ENCODE peak calls at places on chromosome 9, in five cellular contexts. L, P, Y, S and J are unnamed samples.

GRCh38 chr9:98997580-98997979 is 53.9 kb downstream of the COL15A1 start:
- DNase-seq in L (no peak), S (no peak), P (no peak), Y (peak; percentile 36), J (no peak)

GRCh38 chr9:91555132-91555531 is 131.5 kb upstream of the NFIL3 start:
- DNase-seq in Y (peak; percentile 55), S (no peak), L (no peak), P (no peak), J (no peak)

GRCh38 chr9:117703538-117703937 is 665 bp upstream of the TLR4 start:
- DNase-seq in L (no peak), P (no peak), Y (no peak), S (no peak), J (no peak)

GRCh38 chr9:98787766-98788335 is 8.5 kb downstream of the ANKS6 start:
- DNase-seq in L (no peak), S (peak; percentile 57), P (no peak), Y (no peak), J (no peak)

GRCh38 chr9:105676351-105676923 is 14.2 kb downstream of the TAL2 start:
- DNase-seq in L (no peak), S (no peak), Y (no peak), P (no peak), J (no peak)

GRCh38 chr9:23821400-23822181 is 4.4 kb downstream of the ELAVL2 start:
- DNase-seq in S (no peak), Y (no peak), P (no peak), L (peak; percentile 26), J (no peak)

GRCh38 chr9:133113928-133114351 is 7.1 kb downstream of the RALGDS start:
- DNase-seq in S (peak; percentile 72), L (no peak), P (no peak), Y (peak; percentile 5), J (peak; percentile 15)

GRCh38 chr9:125142560-125143376 is 560 bp downstream of the SCAI start:
- DNase-seq in P (peak; percentile 29), L (peak; percentile 21), Y (no peak), S (peak; percentile 66), J (peak; percentile 17)

GRCh38 chr9:108024604-108025003 is 535.0 kb upstream of the KLF4 start:
- DNase-seq in P (no peak), L (no peak), S (no peak), Y (no peak), J (no peak)

GRCh38 chr9:87441251-87441650 is 56.4 kb upstream of the DAPK1 start:
- DNase-seq in P (no peak), S (no peak), Y (peak; percentile 22), L (no peak), J (no peak)

GRCh38 chr9:78300209-78300608 is 3.3 kb downstream of the PSAT1 start:
- DNase-seq in S (no peak), L (no peak), Y (no peak), P (no peak), J (no peak)

GRCh38 chr9:71036501-71036900 is 84.9 kb downstream of the TRPM3 start:
- DNase-seq in P (no peak), Y (no peak), S (no peak), L (no peak), J (no peak)

GRCh38 chr9:3074247-3074646 is 230.4 kb upstream of the PUM3 start:
- DNase-seq in L (no peak), P (peak; percentile 50), S (no peak), Y (no peak), J (no peak)

GRCh38 chr9:12681620-12682019 is 11.6 kb upstream of the TYRP1 start:
- DNase-seq in L (no peak), P (no peak), S (no peak), Y (peak; percentile 67), J (no peak)

GRCh38 chr9:93298498-93299417 is 114.8 kb downstream of the WNK2 start:
- DNase-seq in S (peak; percentile 52), L (peak; percentile 19), P (no peak), Y (no peak), J (no peak)

GRCh38 chr9:36831381-36832231 is 202.5 kb downstream of the PAX5 start:
- DNase-seq in S (no peak), P (peak; percentile 58), Y (no peak), L (no peak), J (no peak)

DNA sequence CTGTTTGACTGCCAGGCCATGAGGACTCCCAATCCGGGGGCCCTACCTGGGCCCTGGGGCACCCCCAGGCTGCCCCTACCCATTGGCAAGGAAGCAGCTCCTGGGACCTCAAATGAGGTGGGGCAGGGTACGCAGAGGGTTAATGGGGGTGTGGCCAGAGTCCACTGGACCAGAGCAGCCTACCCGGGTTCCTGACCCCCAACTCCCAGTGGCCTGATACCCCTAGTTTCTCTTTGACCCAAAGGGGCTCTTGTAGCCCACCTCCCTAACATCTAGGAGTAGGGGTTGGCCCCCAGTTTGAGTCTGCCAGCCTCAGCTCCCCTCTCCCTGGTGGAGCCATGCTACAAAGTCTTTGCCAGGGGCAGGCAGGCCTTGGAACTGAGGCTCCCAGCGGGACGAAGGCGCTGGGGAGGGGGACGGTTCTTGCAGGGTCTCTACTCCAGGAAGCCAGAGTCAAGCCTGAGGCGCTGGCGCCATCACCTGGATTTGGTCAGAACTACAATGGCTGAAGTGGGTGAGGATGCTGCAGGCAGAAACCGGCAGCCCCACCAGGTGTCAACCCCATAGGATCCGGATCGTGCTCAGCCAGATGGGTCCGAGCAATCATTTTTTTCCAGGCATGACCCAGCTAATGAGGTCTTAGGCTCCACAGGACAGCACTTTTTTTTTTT is 8.4 kb upstream of the CERCAM start:
- DNase-seq in L (no peak), S (no peak), P (peak; percentile 73), Y (peak; percentile 31), J (no peak)
- TF ChIP-seq CTCF in L (no peak), S (peak; percentile 25), P (peak; percentile 69), Y (peak; percentile 68), J (peak; percentile 55)

DNA sequence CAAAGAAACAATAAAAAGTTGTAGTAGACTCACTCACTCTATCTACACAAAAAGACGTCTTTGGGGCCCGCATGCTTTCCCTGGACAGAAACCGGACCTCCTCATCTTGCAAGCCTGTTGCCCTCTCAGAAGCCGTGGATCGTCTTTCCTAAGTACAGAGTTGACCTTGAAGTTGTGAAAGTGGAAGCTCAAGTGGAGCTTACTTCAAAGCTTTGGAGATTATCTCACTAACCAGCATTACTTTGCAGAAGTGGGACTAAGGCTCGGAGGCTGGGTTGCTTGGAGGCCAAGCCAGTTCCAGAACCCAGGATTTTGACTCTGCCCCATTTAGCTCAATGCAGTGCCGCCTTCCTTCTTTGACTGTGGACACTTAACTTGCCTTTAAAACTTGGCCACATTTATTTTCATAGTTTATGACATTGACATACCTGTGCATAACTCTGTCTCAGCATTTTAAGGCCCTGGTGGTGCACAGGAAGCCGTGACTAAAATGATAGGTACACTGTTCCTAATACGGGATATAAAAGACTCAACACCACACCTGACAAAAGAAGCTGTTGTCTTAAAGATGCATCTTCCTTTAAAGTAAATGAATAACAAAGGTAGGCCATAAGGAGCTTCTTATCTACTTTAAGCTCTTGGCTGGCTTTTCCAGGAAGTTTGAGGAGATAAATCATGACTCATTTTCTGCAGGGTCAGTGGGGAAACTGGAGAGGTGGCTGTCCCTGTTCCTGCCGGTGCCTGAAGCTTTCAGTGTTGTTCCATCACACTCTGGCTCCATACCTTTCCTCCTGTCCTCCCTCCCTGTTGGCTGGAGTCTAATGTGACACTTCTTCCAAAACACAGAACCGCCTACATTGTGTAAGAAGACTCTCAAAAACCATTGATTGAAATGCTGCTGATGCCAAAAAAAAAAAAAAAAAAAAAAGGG is 10.7 kb downstream of the SLC25A25 start:
- DNase-seq in S (no peak), Y (peak; percentile 63), P (no peak), L (no peak), J (no peak)
- TF ChIP-seq POLR2A in S (no peak), Y (no peak), P (no peak), L (no peak), J (no peak)

GRCh38 chr9:116163293-116164055 is 9.9 kb downstream of the PAPPA start:
- DNase-seq in Y (no peak), L (no peak), P (no peak), S (no peak), J (no peak)
- TF ChIP-seq CTCF in Y (peak; percentile 42), L (no peak), P (no peak), S (no peak), J (no peak)

GRCh38 chr9:136671254-136671614 is 8.5 kb downstream of the EGFL7 start:
- DNase-seq in P (peak; percentile 47), S (no peak), Y (no peak), L (no peak), J (no peak)

GRCh38 chr9:136672431-136673087 is 9.8 kb downstream of the EGFL7 start:
- DNase-seq in S (no peak), L (no peak), Y (no peak), P (no peak), J (no peak)

GRCh38 chr9:136670571-136671253 is 8.0 kb downstream of the EGFL7 start:
- DNase-seq in Y (no peak), L (no peak), P (no peak), S (no peak), J (no peak)

GRCh38 chr9:136673088-136673969 is 10.6 kb downstream of the EGFL7 start:
- DNase-seq in Y (no peak), S (no peak), L (no peak), P (no peak), J (no peak)

GRCh38 chr9:136671646-136672430 is 9.1 kb downstream of the EGFL7 start:
- DNase-seq in P (peak; percentile 56), S (no peak), Y (no peak), L (peak; percentile 62), J (no peak)
- TF ChIP-seq POLR2A in P (no peak), S (no peak), Y (no peak), L (no peak), J (no peak)

GRCh38 chr9:20217596-20217995 is 404.7 kb downstream of the MLLT3 start:
- DNase-seq in Y (no peak), P (no peak), L (no peak), S (no peak), J (no peak)
- TF ChIP-seq CTCF in Y (no peak), P (no peak), L (no peak), S (no peak), J (no peak)

DNA sequence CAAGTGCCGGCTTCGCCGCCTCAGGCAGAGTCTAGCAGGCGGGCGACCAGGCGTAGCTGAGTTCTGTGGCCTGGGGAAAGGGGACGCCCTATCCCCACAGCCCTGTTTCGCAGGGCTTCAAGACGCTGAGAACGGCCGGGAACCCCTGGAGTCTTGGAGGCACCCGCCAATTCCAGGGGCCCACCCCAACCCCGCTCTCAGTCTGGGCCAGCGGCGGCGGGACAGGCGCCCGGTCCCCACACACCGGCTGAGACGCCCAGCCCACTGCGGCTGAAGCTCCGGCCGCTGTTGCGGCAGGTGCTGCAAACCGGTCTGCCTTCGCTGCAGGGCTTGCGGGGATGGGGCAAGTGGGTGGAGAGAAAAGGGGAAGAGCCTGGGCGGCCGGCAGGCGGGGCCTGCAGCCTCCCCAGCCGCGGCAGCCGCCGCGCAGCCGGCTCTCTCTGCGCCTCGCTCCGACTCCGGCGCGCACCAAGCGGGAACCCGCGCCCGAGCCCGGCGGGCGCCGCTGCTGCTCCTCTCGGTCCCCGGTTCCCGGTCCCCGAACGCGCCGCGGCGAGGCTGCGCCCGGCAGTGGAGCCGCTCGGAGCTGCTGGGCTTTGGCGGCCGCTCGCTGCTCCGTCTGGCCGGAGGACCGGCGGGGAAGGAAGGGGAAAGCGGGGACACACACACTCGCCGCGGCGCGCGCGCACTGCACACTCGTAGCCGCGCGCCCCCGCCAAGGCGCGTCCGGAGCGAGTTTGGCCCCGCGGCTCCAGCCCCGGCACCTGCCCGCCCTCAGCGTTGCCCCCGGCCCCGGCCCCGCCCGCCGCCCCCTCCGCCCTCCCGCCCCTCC is at the start of gene PIP5K1B:
- DNase-seq in P (peak; percentile 76), S (peak; percentile 83), L (peak; percentile 30), Y (peak; percentile 29), J (peak; percentile 30)
- TF ChIP-seq POLR2A in P (no peak), S (no peak), L (no peak), Y (no peak), J (no peak)